ENCODE peak calls at places on chromosome 2, in five cellular contexts. U is WTC11, W is HepG2, G is K562, R is GM12878. N is an unnamed sample.

GRCh38 chr2:157620956-157621355 is 7.7 kb downstream of the ACVR1C start:
- DNase-seq in U (no peak), W (no peak), G (no peak), R (no peak), N (no peak)

GRCh38 chr2:118433566-118433965 is 345.3 kb downstream of the INSIG2 start:
- DNase-seq in U (no peak), W (no peak), G (no peak), R (no peak), N (no peak)

GRCh38 chr2:97747285-97747684 is 33.9 kb downstream of the ZAP70 start:
- DNase-seq in U (no peak), W (no peak), G (no peak), R (no peak), N (no peak)

GRCh38 chr2:166128156-166128505 is 311 bp upstream of the SCN1A start:
- DNase-seq in U (no peak), W (no peak), G (no peak), R (no peak), N (no peak)

GRCh38 chr2:96102596-96103387 is 13.6 kb downstream of the ADRA2B start:
- DNase-seq in U (peak), W (no peak), G (no peak), R (no peak), N (no peak)

GRCh38 chr2:12948963-12949353 is 232.2 kb downstream of the TRIB2 start:
- DNase-seq in U (no peak), W (no peak), G (no peak), R (no peak), N (no peak)

GRCh38 chr2:37795456-37795855 is 124.0 kb upstream of the CDC42EP3 start:
- DNase-seq in U (no peak), W (no peak), G (no peak), R (no peak), N (no peak)

GRCh38 chr2:19829672-19830071 is 72.1 kb downstream of the TTC32 start:
- DNase-seq in U (no peak), W (no peak), G (no peak), R (no peak), N (no peak)

GRCh38 chr2:62774555-62775366 is 69.2 kb downstream of the EHBP1 start:
- DNase-seq in U (no peak), W (peak), G (peak), R (peak), N (no peak)

GRCh38 chr2:11784747-11785610 is 38.5 kb downstream of the LPIN1 start:
- DNase-seq in U (peak), W (no peak), G (peak), R (no peak), N (peak)

GRCh38 chr2:58633576-58634365 is 392.6 kb upstream of the FANCL start:
- DNase-seq in U (no peak), W (peak), G (no peak), R (no peak), N (peak)

GRCh38 chr2:68319397-68320117 is at the start of gene CNRIP1:
- DNase-seq in U (peak), W (no peak), G (peak), R (no peak), N (peak)

GRCh38 chr2:70551156-70551555 is 2.5 kb downstream of the TGFA start:
- DNase-seq in U (no peak), W (no peak), G (no peak), R (no peak), N (no peak)

GRCh38 chr2:218039171-218039570 is 29.9 kb upstream of the RUFY4 start:
- DNase-seq in U (no peak), W (no peak), G (no peak), R (no peak), N (no peak)

GRCh38 chr2:73071452-73072399 is at the start of gene SFXN5:
- DNase-seq in U (peak), W (peak), G (peak), R (peak), N (peak)

GRCh38 chr2:263774-264492 is at the start of gene SH3YL1:
- DNase-seq in U (peak), W (no peak), G (no peak), R (no peak), N (peak)

GRCh38 chr2:237558918-237559645 is 7.3 kb upstream of the PRLH start:
- DNase-seq in U (no peak), W (no peak), G (no peak), R (no peak), N (no peak)

GRCh38 chr2:186780701-186781316 is 68.2 kb downstream of the ZSWIM2 start:
- DNase-seq in U (peak), W (peak), G (peak), R (no peak), N (peak)

GRCh38 chr2:101830555-101830954 is 133.0 kb downstream of the MAP4K4 start:
- DNase-seq in U (no peak), W (no peak), G (no peak), R (no peak), N (no peak)

GRCh38 chr2:31013311-31013710 is 124.9 kb downstream of the GALNT14 start:
- DNase-seq in U (no peak), W (no peak), G (no peak), R (no peak), N (no peak)

GRCh38 chr2:231780123-231780908 is 766 bp downstream of the PDE6D start:
- DNase-seq in U (peak), W (peak), G (peak), R (no peak), N (no peak)

GRCh38 chr2:162888641-162889040 is 50.1 kb upstream of the KCNH7 start:
- DNase-seq in U (no peak), W (no peak), G (no peak), R (no peak), N (no peak)

GRCh38 chr2:239991689-239992314 is 33.3 kb downstream of the NDUFA10 start:
- DNase-seq in U (no peak), W (peak), G (peak), R (no peak), N (peak)

GRCh38 chr2:18804540-18804939 is 215.2 kb upstream of the NT5C1B start:
- DNase-seq in U (no peak), W (no peak), G (no peak), R (no peak), N (no peak)

GRCh38 chr2:239949079-239949478 is 76.1 kb downstream of the NDUFA10 start:
- DNase-seq in U (no peak), W (no peak), G (no peak), R (no peak), N (no peak)

GRCh38 chr2:54999182-54999581 is 51.1 kb downstream of the RTN4 start:
- DNase-seq in U (no peak), W (no peak), G (peak), R (no peak), N (no peak)

GRCh38 chr2:104790100-104790811 is 63.7 kb upstream of the POU3F3 start:
- DNase-seq in U (peak), W (no peak), G (no peak), R (no peak), N (no peak)

GRCh38 chr2:121316986-121317385 is 32.0 kb upstream of the TFCP2L1 start:
- DNase-seq in U (no peak), W (no peak), G (no peak), R (no peak), N (no peak)

GRCh38 chr2:98346259-98347236 is at the start of gene CNGA3:
- DNase-seq in U (peak), W (no peak), G (peak), R (no peak), N (no peak)

GRCh38 chr2:1226766-1227165 is 186.5 kb upstream of the TPO start:
- DNase-seq in U (no peak), W (no peak), G (no peak), R (no peak), N (no peak)

GRCh38 chr2:151156431-151156830 is 105.2 kb downstream of the RBM43 start:
- DNase-seq in U (no peak), W (no peak), G (no peak), R (no peak), N (no peak)

GRCh38 chr2:119491776-119492525 is 32.3 kb downstream of the SCTR start:
- DNase-seq in U (no peak), W (peak), G (no peak), R (no peak), N (peak)

GRCh38 chr2:162197095-162197825 is 45.2 kb upstream of the GCG start:
- DNase-seq in U (no peak), W (no peak), G (no peak), R (no peak), N (no peak)

GRCh38 chr2:217905395-217905794 is 97.4 kb downstream of the TNS1 start:
- DNase-seq in U (no peak), W (no peak), G (no peak), R (no peak), N (no peak)

GRCh38 chr2:48205137-48205798 is 299.0 kb upstream of the FBXO11 start:
- DNase-seq in U (no peak), W (peak), G (peak), R (peak), N (peak)

GRCh38 chr2:48210189-48210588 is 303.9 kb upstream of the FBXO11 start:
- DNase-seq in U (no peak), W (no peak), G (no peak), R (no peak), N (no peak)

GRCh38 chr2:48209214-48209885 is 303.1 kb upstream of the FBXO11 start:
- DNase-seq in U (no peak), W (no peak), G (no peak), R (no peak), N (no peak)

GRCh38 chr2:48204750-48205136 is 298.4 kb upstream of the FBXO11 start:
- DNase-seq in U (no peak), W (no peak), G (no peak), R (no peak), N (no peak)

DNA sequence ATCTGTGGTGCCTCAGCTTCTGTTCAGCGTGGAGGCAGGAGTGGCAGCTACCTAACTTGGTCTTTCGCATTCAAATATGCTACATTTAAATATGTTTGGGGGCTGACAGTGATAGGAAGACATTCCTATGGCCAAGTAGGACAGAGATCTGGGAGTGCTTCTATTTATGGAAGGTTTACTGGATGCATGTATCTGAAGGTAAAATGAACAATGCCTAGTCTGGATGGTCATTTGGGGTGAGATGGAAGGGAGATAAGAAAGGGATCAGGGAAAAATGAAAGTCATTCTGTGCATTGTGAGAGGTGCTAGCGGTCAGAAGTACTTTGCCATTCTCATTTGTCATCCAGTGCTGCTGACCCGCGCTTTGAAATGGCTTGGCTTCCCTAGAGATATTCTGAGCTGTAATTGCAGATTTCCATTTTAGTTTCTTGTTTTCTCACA is 300.9 kb upstream of the FBXO11 start:
- DNase-seq in U (no peak), W (no peak), G (peak), R (no peak), N (no peak)
- TF ChIP-seq ESRRA in U (no peak), W (no peak), G (peak), R (no peak), N (no peak)

DNA sequence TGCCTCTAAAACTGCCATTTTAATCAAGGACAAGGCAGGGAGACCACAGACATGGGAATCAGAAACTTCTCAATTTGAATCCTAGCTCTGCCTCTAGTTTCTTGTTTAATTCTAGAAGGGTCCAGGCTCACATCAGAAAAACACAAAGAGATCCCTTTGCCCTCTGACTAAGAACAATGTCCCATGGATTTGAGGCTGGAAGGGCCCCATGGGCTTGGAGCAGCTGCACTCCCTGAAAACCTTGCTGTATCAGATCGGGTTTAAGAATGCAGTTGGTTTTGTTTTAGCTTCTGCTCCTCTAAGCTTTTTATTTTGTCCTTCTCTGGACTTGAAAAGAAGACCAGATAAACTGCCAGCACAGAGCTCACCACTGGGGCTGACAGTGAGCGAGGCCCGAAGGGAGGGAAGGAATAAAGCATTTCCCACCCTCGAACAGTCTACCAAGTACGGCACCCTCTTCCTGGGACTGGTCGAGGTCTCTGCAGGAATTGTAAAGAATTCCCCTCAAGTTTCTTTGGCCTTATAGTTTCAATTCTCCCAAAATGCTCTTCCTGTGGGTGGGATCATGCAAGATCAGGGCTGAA is 69.3 kb upstream of the WIPF1 start:
- DNase-seq in U (no peak), W (no peak), G (no peak), R (no peak), N (no peak)
- TF ChIP-seq ESRRA in U (no peak), W (no peak), G (no peak), R (no peak), N (no peak)

GRCh38 chr2:8408560-8409460 is 273.0 kb upstream of the ID2 start:
- DNase-seq in U (no peak), W (no peak), G (no peak), R (peak), N (no peak)
- TF ChIP-seq ESRRA in U (no peak), W (no peak), G (no peak), R (no peak), N (no peak)

GRCh38 chr2:99989905-99990304 is 152.5 kb downstream of the AFF3 start:
- DNase-seq in U (no peak), W (no peak), G (no peak), R (no peak), N (no peak)

GRCh38 chr2:99984781-99985525 is 157.4 kb downstream of the AFF3 start:
- DNase-seq in U (no peak), W (no peak), G (no peak), R (no peak), N (no peak)

GRCh38 chr2:99982744-99983143 is 159.6 kb downstream of the AFF3 start:
- DNase-seq in U (no peak), W (no peak), G (no peak), R (no peak), N (no peak)

GRCh38 chr2:99988567-99988966 is 153.8 kb downstream of the AFF3 start:
- DNase-seq in U (no peak), W (no peak), G (no peak), R (no peak), N (no peak)
- TF ChIP-seq ESRRA in U (no peak), W (no peak), G (no peak), R (no peak), N (no peak)

DNA sequence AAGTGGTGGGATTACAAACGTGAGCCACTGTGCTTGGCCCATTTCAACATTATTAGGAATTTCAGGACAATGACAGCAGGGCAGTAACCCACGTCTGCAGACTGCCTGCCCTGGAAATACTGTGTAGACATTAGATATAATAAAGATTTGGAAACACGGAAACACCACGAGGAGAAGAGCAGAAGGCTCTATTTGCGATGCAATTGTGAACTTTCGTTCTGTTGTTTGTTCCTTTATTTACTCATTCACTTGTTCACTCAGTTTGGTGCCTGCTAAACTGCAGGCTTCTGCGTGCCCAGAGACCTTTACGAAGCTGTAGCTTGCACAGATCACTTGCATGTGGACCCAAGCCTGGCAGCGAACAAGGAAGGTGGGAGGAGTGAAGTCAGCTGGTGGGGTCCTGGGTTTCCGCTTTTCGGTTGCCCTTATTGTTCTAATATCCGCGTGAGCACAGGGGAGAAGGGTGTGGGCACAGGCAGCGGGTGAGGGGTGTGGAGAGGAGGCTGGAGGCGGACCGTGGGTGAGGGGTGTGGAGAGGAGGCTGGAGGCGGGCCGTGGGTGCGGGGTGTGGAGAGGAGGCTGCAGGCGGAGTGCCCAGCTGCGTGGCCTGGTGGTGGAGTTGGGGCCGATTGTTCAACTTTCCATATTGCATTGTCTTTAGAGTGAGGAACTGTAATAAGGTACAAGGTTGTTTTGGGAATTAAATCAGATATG is 3.4 kb downstream of the COLEC11 start:
- DNase-seq in U (no peak), W (no peak), G (no peak), R (no peak), N (no peak)
- TF ChIP-seq ESRRA in U (no peak), W (no peak), G (no peak), R (no peak), N (no peak)

GRCh38 chr2:236073867-236074655 is 94.1 kb downstream of the GBX2 start:
- DNase-seq in U (no peak), W (no peak), G (no peak), R (no peak), N (no peak)
- TF ChIP-seq ESRRA in U (no peak), W (no peak), G (no peak), R (no peak), N (no peak)

GRCh38 chr2:180618570-180618969 is 361.8 kb upstream of the UBE2E3 start:
- DNase-seq in U (no peak), W (no peak), G (no peak), R (no peak), N (no peak)
- TF ChIP-seq ESRRA in U (no peak), W (no peak), G (no peak), R (no peak), N (no peak)

DNA sequence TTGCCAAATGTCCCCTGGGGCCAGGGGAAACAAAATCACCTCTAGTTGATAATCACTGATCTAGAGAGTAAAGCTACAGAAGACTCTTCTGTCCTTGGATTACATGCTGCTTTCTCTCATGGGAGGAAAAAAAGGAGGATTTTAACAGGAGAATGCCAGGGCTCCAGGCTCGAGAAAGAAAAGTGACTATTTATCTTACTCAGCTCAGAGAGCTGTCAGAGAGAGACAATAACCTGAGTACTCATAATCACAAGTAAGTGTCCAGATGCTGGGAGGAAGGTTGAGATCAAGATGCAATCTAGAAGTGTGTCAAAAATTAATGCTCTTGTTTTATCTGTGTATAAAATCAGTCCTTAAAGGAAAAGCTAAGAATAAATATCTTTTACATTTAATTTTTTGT is 133.3 kb downstream of the PTRHD1 start:
- DNase-seq in U (no peak), W (no peak), G (no peak), R (no peak), N (no peak)
- TF ChIP-seq ESRRA in U (no peak), W (no peak), G (no peak), R (no peak), N (no peak)

DNA sequence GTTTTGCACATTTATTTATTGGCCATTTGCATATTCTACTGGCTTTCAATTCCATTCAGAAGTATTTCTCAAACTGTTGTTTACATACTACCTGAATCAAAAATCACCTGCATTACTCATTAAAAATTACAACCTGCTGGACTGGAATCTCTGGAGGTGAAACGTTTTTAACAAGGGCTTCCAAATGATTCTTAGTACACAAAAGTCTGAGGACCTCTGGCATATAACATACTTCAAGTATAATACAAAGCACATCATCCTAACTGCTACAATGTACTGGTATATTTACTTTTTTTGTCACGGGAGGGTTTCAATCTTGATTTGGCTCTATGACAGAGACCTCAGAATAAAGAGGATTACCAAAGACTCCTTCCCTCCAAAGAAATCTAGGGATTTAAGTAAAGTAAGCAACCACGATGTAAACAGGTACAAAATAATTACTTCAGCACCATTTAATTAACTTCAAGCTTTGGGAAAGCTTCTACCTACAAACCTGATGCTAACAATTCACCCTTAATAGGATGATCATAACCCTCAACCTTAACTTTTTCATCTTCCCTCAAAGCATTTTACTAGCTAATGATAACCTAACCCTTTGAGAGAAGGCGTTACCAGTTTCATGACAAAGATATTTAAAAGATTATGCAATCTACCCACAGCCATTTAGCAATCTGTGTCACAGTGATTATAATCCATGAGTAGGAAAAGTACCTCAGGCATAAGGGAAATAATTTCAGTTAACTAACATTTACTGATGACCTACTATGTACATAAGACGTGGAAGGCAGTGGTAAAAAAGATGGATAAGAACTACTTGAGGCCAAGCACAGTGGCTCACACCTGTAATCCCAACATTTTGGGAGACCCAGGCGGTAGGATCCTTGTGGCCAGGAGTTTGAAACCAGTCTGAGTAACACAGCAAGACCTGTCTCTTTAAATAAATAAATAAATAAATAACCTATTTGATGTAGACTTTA is 24.7 kb downstream of the ATAD2B start:
- DNase-seq in U (no peak), W (no peak), G (no peak), R (no peak), N (no peak)
- TF ChIP-seq ESRRA in U (no peak), W (no peak), G (no peak), R (no peak), N (no peak)

GRCh38 chr2:189514107-189514506 is 66.5 kb downstream of the SLC40A1 start:
- DNase-seq in U (no peak), W (no peak), G (no peak), R (no peak), N (no peak)

GRCh38 chr2:189517847-189518535 is 62.6 kb downstream of the SLC40A1 start:
- DNase-seq in U (no peak), W (no peak), G (peak), R (no peak), N (no peak)

GRCh38 chr2:189512879-189513278 is 67.7 kb downstream of the SLC40A1 start:
- DNase-seq in U (no peak), W (no peak), G (no peak), R (no peak), N (no peak)

GRCh38 chr2:189516546-189516945 is 64.0 kb downstream of the SLC40A1 start:
- DNase-seq in U (no peak), W (no peak), G (peak), R (no peak), N (no peak)

GRCh38 chr2:189515264-189515663 is 65.3 kb downstream of the SLC40A1 start:
- DNase-seq in U (no peak), W (no peak), G (no peak), R (no peak), N (no peak)
- TF ChIP-seq ESRRA in U (no peak), W (no peak), G (no peak), R (no peak), N (no peak)